ENCODE peak calls at places on chromosomes 1 and 21, in seven cellular contexts. E is GM12891, S is H1, N is GM12892, D is HepG2, X is SK-N-SH, Y is GM12878. L is an unnamed sample.

GRCh38 chr1:6343506-6344405 is 49.8 kb downstream of the ACOT7 start:
- DNase-seq in S (peak), D (peak), E (peak), N (peak), Y (no peak), X (peak), L (peak)

GRCh38 chr1:74953622-74954021 is 180.6 kb upstream of the LHX8 start:
- DNase-seq in X (no peak), D (no peak), N (no peak), E (no peak), S (no peak), Y (no peak), L (no peak)

GRCh38 chr1:107935396-107936064 is 29.4 kb downstream of the VAV3 start:
- DNase-seq in N (no peak), E (peak), Y (peak), D (no peak), X (no peak), S (no peak), L (no peak)

GRCh38 chr1:171590022-171590421 is 32.0 kb upstream of the MYOCOS start:
- DNase-seq in N (no peak), E (no peak), S (no peak), Y (no peak), X (no peak), D (no peak), L (no peak)

GRCh38 chr1:197928849-197929336 is 11.7 kb downstream of the LHX9 start:
- DNase-seq in X (no peak), D (no peak), N (no peak), Y (no peak), S (no peak), E (no peak), L (peak)

GRCh38 chr1:75188892-75189291 is 54.7 kb downstream of the LHX8 start:
- DNase-seq in N (no peak), X (no peak), D (no peak), S (no peak), E (no peak), Y (no peak), L (no peak)

GRCh38 chr1:207964195-207964966 is 53.5 kb upstream of the CD34 start:
- DNase-seq in N (no peak), D (no peak), Y (no peak), S (no peak), E (no peak), X (no peak), L (peak)

GRCh38 chr1:87674791-87675190 is 346.1 kb downstream of the LMO4 start:
- DNase-seq in Y (no peak), N (no peak), S (no peak), D (no peak), X (no peak), E (no peak), L (no peak)

GRCh38 chr1:200625381-200625824 is 4.9 kb upstream of the KIF14 start:
- DNase-seq in X (no peak), S (no peak), E (no peak), N (peak), D (no peak), Y (peak), L (no peak)

GRCh38 chr1:1202831-1203560 is 3.4 kb downstream of the TNFRSF18 start:
- DNase-seq in D (no peak), S (no peak), X (no peak), N (no peak), Y (no peak), E (no peak), L (no peak)

GRCh38 chr1:37174876-37175275 is 140.6 kb upstream of the GRIK3 start:
- DNase-seq in D (no peak), E (no peak), X (no peak), S (no peak), Y (no peak), N (no peak), L (no peak)

GRCh38 chr1:30194741-30195423 is 528.5 kb downstream of the MATN1 start:
- DNase-seq in N (no peak), S (no peak), E (no peak), Y (no peak), D (peak), X (no peak), L (no peak)

GRCh38 chr1:114153621-114154145 is at the start of gene SYT6:
- DNase-seq in E (no peak), N (no peak), X (peak), D (no peak), S (no peak), Y (no peak), L (no peak)

GRCh38 chr21:38349111-38349746 is 92.4 kb downstream of the KCNJ15 start:
- DNase-seq in N (no peak), Y (no peak), D (no peak), X (no peak), S (no peak), E (no peak), L (no peak)

GRCh38 chr1:4004635-4005430 is 104.8 kb upstream of the C1orf174 start:
- DNase-seq in Y (no peak), N (no peak), S (no peak), X (no peak), E (no peak), D (no peak), L (no peak)

GRCh38 chr1:213987876-213988638 is at the start of gene PROX1:
- DNase-seq in E (no peak), X (peak), S (no peak), N (no peak), D (peak), Y (no peak), L (peak)

GRCh38 chr1:220370041-220370700 is 97.9 kb upstream of the RAB3GAP2 start:
- DNase-seq in N (no peak), X (peak), S (no peak), Y (no peak), E (no peak), D (no peak), L (no peak)

GRCh38 chr1:209250970-209251636 is 332.4 kb upstream of the CAMK1G start:
- DNase-seq in E (no peak), S (no peak), X (no peak), N (no peak), D (no peak), Y (no peak), L (no peak)

GRCh38 chr1:231395996-231396385 is 26.1 kb downstream of the EGLN1 start:
- DNase-seq in E (no peak), Y (no peak), D (no peak), S (no peak), X (no peak), N (no peak), L (no peak)

DNA sequence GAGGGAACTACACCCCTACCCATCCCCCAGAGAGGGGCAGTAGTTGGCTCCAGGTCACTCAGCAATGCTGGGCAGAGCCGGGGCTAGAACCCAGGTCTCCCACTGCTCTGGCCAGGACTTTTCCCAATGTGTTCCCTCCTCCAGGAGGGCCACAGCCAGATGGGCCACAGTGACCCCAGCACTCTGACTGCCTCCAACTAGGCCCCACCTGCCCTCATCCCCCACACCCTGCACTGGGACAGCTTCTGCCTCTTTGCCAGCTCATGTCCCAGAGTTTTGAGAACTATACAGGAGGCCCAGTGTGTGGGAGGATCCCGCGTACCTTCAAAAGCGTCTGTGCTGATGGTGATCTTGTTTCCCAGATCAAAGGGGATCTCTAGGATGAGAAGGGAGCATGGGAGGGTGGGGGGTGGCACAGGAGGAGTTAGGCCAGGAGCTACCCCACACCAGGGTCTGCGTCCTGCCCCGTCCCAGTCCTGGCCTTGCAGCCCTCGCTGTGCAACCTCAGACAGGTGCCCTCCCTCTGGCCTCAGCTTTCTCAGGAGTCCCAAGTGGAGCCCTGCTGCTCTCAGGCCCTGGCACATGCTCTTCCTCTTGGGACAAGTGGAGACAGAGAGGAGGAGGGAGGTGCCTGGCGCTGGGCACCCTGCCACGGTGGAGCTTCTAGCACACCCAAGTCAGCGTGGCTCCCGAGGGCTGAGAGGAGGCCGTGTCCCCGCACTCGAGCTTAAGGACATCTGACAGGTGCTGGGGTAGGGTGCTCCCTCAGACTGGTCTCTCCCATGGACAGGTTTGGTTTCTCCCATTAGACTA is 22.0 kb downstream of the MYOM3 start:
- DNase-seq in S (no peak), Y (no peak), D (no peak), X (no peak), N (no peak), E (no peak), L (no peak)
- TF ChIP-seq TAF1 in S (no peak), Y (no peak), D (no peak), X (no peak), N (no peak), E (no peak), L (no peak)

DNA sequence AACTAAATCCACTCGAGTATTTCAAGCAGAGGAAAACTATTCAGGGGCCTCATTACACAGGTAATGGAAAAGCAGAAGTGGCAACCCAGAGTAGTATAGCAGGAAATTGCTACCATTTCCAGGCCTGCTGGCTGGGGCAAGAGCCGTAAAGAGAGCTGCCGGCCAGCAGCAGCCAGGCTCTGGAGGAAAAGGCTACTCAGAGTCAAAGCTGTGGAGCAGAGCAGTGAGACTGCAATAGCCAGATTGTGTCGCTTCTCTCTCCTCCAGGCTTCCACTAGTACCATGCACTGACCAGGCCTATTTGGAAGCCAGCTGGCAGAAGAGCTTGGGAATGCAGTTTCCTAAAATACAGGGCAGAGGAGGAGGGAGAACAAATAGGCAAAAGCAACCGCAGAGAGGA is 155.5 kb downstream of the OMA1 start:
- DNase-seq in Y (no peak), N (no peak), X (no peak), D (no peak), S (no peak), E (no peak), L (no peak)
- TF ChIP-seq TAF1 in Y (no peak), N (no peak), X (no peak), D (no peak), S (no peak), E (no peak), L (no peak)

GRCh38 chr1:176897350-176898236 is 266.9 kb downstream of the ASTN1 start:
- DNase-seq in Y (no peak), D (peak), S (peak), N (peak), X (peak), E (peak), L (peak)
- TF ChIP-seq TAF1 in Y (no peak), D (no peak), S (no peak), N (no peak), X (no peak), E (no peak), L (no peak)

DNA sequence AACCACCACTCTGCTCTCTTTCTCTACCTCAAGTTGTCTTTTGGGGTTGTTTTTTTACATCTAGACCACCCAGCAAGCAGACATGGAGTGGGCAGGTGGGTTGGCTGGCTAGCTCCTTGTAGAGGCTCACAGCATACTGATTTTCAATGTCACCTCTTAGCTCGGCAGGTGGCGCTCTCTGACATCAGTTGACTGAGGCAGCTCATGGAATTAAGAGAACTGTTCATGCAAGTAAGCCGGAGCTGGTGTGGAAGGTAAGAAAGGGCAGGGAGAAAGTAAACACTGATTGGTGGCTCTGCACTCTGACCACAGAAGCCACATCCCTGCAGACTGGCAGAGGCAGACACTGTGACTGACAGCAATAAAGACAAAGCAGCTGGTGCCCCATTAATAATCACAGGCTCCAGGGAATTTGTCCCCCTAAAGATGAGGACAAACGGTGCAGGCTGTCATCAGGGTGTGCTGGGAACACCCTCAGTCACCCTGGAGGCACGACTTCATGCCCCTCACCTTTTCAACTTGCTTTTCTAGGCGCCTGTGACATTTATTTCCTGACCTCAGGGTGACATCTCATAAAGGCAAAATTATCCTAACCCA is 226.8 kb downstream of the LMX1A start:
- DNase-seq in E (peak), X (peak), D (peak), N (no peak), S (peak), Y (no peak), L (peak)
- TF ChIP-seq TAF1 in E (no peak), X (no peak), D (no peak), N (no peak), S (no peak), Y (no peak), L (no peak)

GRCh38 chr1:160158031-160158430 is 6.6 kb downstream of the ATP1A4 start:
- DNase-seq in E (no peak), S (no peak), N (no peak), Y (no peak), X (no peak), D (no peak), L (no peak)
- TF ChIP-seq TAF1 in E (no peak), S (no peak), N (no peak), Y (no peak), X (no peak), D (no peak), L (no peak)

DNA sequence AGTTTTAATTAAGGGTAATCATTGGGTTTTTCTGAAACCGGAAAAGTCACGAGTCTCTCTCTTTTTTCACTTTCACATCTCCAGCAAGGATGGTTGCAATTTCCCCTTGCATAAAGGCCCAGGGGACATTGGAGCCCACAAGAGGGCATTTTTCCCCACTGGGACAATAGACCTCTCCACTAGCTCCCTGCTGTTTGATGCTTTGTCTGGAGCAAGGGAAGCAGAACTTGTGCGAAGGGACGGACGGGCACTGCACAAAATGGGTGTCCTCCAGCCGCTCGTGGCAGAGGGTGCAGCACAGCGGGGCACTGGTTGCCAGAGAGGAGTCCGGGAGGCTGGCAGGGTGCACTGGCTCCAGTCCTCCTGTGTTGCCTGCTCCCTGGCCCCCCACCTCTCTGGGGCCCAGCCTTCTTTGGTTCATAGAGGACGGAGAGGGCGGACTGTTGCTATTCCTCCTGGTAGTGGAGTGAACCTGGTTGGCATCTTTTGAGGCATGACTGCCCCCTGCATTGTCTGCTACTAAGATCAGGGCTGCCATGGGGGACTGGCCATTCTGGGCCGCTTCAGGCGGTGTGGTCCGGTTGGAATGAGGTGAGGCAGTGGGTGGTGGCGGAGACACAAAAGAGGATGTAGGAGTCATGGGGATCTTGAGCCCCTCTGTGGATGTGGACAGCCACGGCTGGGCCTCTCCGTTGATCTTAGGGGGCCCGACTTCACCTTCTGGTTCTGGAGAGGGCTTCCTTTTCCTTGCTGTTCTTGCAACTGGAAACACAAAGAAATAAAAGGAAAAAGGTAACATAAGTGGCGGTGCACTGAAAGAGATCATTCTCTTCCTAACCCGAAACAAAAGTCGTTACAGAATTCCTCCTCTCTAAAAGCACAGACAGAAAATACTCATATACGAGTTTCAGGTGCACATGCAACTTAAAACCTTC is 2.6 kb downstream of the IRF2BP2 start:
- DNase-seq in N (no peak), D (peak), X (no peak), Y (no peak), S (no peak), E (no peak), L (peak)
- TF ChIP-seq TAF1 in N (no peak), D (peak), X (no peak), Y (peak), S (no peak), E (no peak), L (no peak)

GRCh38 chr1:81836007-81836626 is 35.4 kb downstream of the ADGRL2 start:
- DNase-seq in E (no peak), X (no peak), Y (no peak), N (no peak), S (no peak), D (no peak), L (no peak)

GRCh38 chr1:81833722-81834121 is 33.0 kb downstream of the ADGRL2 start:
- DNase-seq in D (no peak), S (no peak), E (no peak), X (no peak), Y (no peak), N (no peak), L (no peak)

GRCh38 chr1:81834921-81835698 is 34.4 kb downstream of the ADGRL2 start:
- DNase-seq in N (no peak), E (no peak), S (no peak), D (no peak), Y (no peak), X (no peak), L (no peak)

GRCh38 chr1:81834268-81834667 is 33.5 kb downstream of the ADGRL2 start:
- DNase-seq in D (no peak), Y (no peak), N (no peak), S (no peak), X (no peak), E (no peak), L (no peak)

GRCh38 chr1:81832573-81832972 is 31.8 kb downstream of the ADGRL2 start:
- DNase-seq in E (no peak), Y (no peak), X (no peak), S (no peak), N (no peak), D (no peak), L (no peak)
- TF ChIP-seq TAF1 in E (no peak), Y (no peak), X (no peak), S (no peak), N (no peak), D (no peak), L (no peak)

GRCh38 chr1:61083014-61083798 is 845 bp downstream of the NFIA start:
- DNase-seq in D (no peak), N (no peak), X (peak), Y (no peak), S (no peak), E (no peak), L (peak)
- TF ChIP-seq TAF1 in D (no peak), N (no peak), X (no peak), Y (no peak), S (peak), E (no peak), L (no peak)

GRCh38 chr1:67611841-67612240 is 73.2 kb upstream of the GADD45A start:
- DNase-seq in D (no peak), N (no peak), S (no peak), E (no peak), Y (no peak), X (no peak), L (no peak)
- TF ChIP-seq TAF1 in D (no peak), N (no peak), S (no peak), E (no peak), Y (no peak), X (no peak), L (no peak)

GRCh38 chr1:79004916-79005315 is 1.6 kb downstream of the ADGRL4 start:
- DNase-seq in S (no peak), D (no peak), E (no peak), X (no peak), Y (no peak), N (no peak), L (no peak)

GRCh38 chr1:79010589-79010988 is 4.1 kb upstream of the ADGRL4 start:
- DNase-seq in N (no peak), D (no peak), E (no peak), X (no peak), S (no peak), Y (no peak), L (no peak)

GRCh38 chr1:79006564-79006963 is at the start of gene ADGRL4:
- DNase-seq in S (peak), E (no peak), X (no peak), D (no peak), Y (no peak), N (no peak), L (no peak)

GRCh38 chr1:79005945-79006344 is 585 bp downstream of the ADGRL4 start:
- DNase-seq in E (no peak), Y (no peak), N (no peak), D (no peak), S (no peak), X (no peak), L (no peak)
- TF ChIP-seq TAF1 in E (no peak), Y (no peak), N (no peak), D (no peak), S (no peak), X (no peak), L (no peak)